ENCODE peak calls at places on chromosomes 16 and 17, in five cellular contexts. O is foreskin fibroblast, E is breast epithelium, J is left lung, L is tibial nerve. S is an unnamed sample.

GRCh38 chr16:23570992-23571632 is 13.6 kb downstream of the UBFD1 start:
- DNase-seq in O (no peak), E (no peak), J (no peak), L (no peak), S (no peak)

GRCh38 chr16:50946098-50946497 is 204.2 kb downstream of the CYLD start:
- DNase-seq in O (no peak), E (no peak), J (no peak), L (no peak), S (no peak)

GRCh38 chr17:37527249-37527851 is 37.7 kb downstream of the DUSP14 start:
- DNase-seq in O (peak), E (no peak), J (no peak), L (no peak), S (no peak)

GRCh38 chr17:18248300-18248731 is 10.2 kb downstream of the FLII start:
- DNase-seq in O (peak), E (peak), J (no peak), L (no peak), S (no peak)

GRCh38 chr17:75559958-75560533 is 27.6 kb upstream of the MYO15B start:
- DNase-seq in O (no peak), E (no peak), J (no peak), L (no peak), S (no peak)

GRCh38 chr17:75088902-75089417 is 1.2 kb downstream of the SLC16A5 start:
- DNase-seq in O (peak), E (no peak), J (peak), L (no peak), S (no peak)

GRCh38 chr17:30241051-30241450 is 5.6 kb upstream of the SLC6A4 start:
- DNase-seq in O (no peak), E (no peak), J (no peak), L (no peak), S (no peak)

GRCh38 chr16:4477966-4478365 is 1.8 kb downstream of the HMOX2 start:
- DNase-seq in O (peak), E (no peak), J (no peak), L (no peak), S (no peak)

GRCh38 chr17:1752425-1752941 is 9.4 kb upstream of the SERPINF1 start:
- DNase-seq in O (no peak), E (peak), J (peak), L (no peak), S (no peak)

GRCh38 chr17:34201225-34201624 is 53.9 kb upstream of the CCL2 start:
- DNase-seq in O (no peak), E (no peak), J (no peak), L (no peak), S (no peak)

GRCh38 chr16:54331241-54332002 is 44.8 kb upstream of the IRX3 start:
- DNase-seq in O (no peak), E (no peak), J (no peak), L (no peak), S (no peak)

GRCh38 chr17:37546242-37546641 is 56.6 kb downstream of the DUSP14 start:
- DNase-seq in O (peak), E (no peak), J (no peak), L (no peak), S (no peak)

GRCh38 chr17:59763861-59764260 is 56.4 kb downstream of the VMP1 start:
- DNase-seq in O (peak), E (no peak), J (no peak), L (no peak), S (no peak)

GRCh38 chr17:72116692-72117469 is 3.9 kb upstream of the SOX9 start:
- DNase-seq in O (peak), E (no peak), J (no peak), L (no peak), S (no peak)

GRCh38 chr17:67487506-67487905 is 110.4 kb downstream of the PITPNC1 start:
- DNase-seq in O (peak), E (no peak), J (no peak), L (no peak), S (no peak)

GRCh38 chr17:78970834-78971763 is 8.6 kb downstream of the LGALS3BP start:
- DNase-seq in O (peak), E (peak), J (peak), L (peak), S (no peak)

GRCh38 chr17:43702636-43703035 is 40.9 kb upstream of the MEOX1 start:
- DNase-seq in O (no peak), E (no peak), J (no peak), L (no peak), S (no peak)

GRCh38 chr17:30475206-30475605 is 2.0 kb upstream of the GOSR1 start:
- DNase-seq in O (no peak), E (no peak), J (no peak), L (no peak), S (no peak)

GRCh38 chr17:882827-883585 is 96.6 kb downstream of the NXN start:
- DNase-seq in O (peak), E (peak), J (no peak), L (peak), S (no peak)

GRCh38 chr17:65690626-65691310 is 129.3 kb upstream of the AXIN2 start:
- DNase-seq in O (no peak), E (no peak), J (no peak), L (no peak), S (no peak)

GRCh38 chr17:65055708-65056638 is 567 bp downstream of the GNA13 start:
- DNase-seq in O (peak), E (peak), J (peak), L (peak), S (no peak)

GRCh38 chr16:17970366-17970765 is 366.2 kb downstream of the NPIPA8 start:
- DNase-seq in O (no peak), E (no peak), J (no peak), L (no peak), S (no peak)

GRCh38 chr16:9070295-9070694 is 21.1 kb upstream of the HAPSTR1 start:
- DNase-seq in O (no peak), E (no peak), J (no peak), L (no peak), S (no peak)

GRCh38 chr17:73191443-73192218 is 1.2 kb upstream of the COG1 start:
- DNase-seq in O (peak), E (peak), J (no peak), L (peak), S (no peak)

DNA sequence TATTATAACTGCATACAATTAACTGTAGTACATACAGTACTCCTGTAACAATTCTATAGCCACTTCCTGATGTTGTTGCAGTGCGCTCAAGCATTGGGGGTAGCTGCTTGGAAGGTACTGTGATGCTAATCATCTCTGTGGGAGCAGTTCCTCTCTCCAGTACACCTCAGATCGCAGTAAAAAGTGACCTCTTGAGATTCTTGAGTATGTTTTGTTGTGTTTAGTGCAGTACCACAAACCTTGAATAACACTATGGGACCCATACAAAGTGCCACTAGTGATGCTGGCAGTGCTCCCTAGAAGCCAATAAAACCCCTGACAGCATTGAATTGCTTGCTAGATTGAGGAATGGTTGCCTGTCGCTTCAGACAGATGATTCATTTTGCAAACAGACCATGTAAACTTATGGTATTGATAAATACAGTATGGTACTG is 193.0 kb downstream of the SPECC1 start:
- DNase-seq in O (no peak), E (no peak), J (no peak), L (no peak), S (no peak)
- H3K4me3 ChIP-seq in O (no peak), E (no peak), J (no peak), L (no peak), S (no peak)

DNA sequence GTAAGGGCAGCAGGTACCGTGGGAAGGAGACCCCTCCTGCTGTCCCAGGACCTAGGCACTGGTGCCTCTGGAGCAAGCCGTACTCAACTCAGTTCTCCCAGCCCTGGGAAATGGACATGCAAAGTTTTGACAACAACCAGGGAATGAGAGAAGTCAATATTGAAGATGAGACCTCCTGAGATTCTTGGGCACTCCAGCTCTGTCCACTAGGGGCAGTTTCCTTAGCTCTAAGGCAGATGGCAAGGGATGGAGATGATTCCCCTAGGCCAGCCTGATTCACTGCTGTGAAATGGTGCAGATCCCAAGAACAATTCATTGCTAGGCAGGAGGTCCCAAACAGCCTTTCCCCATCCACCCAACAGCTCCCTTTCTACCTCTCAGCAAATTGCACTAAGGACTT is 20.6 kb upstream of the SDR42E2 start:
- DNase-seq in O (peak), E (no peak), J (no peak), L (no peak), S (no peak)
- TF ChIP-seq CTCF in O (peak), E (no peak), J (peak), L (no peak), S (peak)

GRCh38 chr17:4968916-4969550 is 1.4 kb upstream of the SPAG7 start:
- DNase-seq in O (peak), E (no peak), J (no peak), L (no peak), S (peak)

GRCh38 chr17:4970273-4970672 is 2.7 kb upstream of the SPAG7 start:
- DNase-seq in O (no peak), E (no peak), J (no peak), L (no peak), S (no peak)

GRCh38 chr17:4968166-4968915 is 724 bp upstream of the SPAG7 start:
- DNase-seq in O (no peak), E (no peak), J (no peak), L (no peak), S (no peak)

GRCh38 chr17:4967539-4968165 is at the start of gene SPAG7:
- DNase-seq in O (peak), E (peak), J (peak), L (peak), S (peak)

DNA sequence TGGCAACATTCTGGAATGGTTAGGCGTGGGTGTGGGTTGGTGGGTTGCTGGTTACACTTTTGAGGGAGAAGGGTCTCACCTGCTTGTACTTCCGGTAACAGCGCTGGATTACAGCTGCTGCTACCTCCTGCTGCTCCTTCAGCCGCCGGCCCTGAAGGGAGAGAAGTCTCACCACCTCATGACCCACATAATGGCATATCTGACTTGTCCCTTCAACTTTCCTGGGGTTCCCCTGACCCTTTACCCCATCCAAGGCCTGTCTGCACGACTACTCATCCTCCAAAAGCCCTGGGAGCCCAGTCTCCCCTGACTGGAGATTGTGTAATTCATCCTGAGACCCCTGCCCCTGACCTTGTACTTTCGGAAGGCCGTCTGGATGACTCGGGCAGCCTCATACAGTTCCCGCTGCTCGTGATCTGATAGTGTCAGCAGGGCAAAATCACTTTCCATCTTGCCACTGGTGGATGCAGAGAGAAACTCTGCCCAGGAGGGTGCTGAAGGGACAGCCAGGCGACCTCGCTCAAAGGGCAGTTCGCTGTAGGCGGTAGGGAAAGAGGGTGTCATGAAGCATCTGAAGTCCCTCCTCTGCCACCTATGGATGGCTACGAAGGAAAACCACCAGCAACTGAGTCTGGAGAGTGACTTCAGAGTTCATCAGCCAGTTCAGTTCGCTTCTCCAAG is 2.1 kb upstream of the SPAG7 start:
- DNase-seq in O (peak), E (no peak), J (no peak), L (no peak), S (no peak)
- H3K4me3 ChIP-seq in O (peak), E (no peak), J (peak), L (no peak), S (peak)

GRCh38 chr16:89869911-89870310 is 3.5 kb upstream of the TCF25 start:
- DNase-seq in O (no peak), E (no peak), J (no peak), L (no peak), S (no peak)

GRCh38 chr16:89871895-89872294 is 1.5 kb upstream of the TCF25 start:
- DNase-seq in O (no peak), E (no peak), J (no peak), L (no peak), S (no peak)

GRCh38 chr16:89870440-89870839 is 3.0 kb upstream of the TCF25 start:
- DNase-seq in O (no peak), E (no peak), J (no peak), L (no peak), S (no peak)

GRCh38 chr16:89873822-89874689 is 664 bp downstream of the TCF25 start:
- DNase-seq in O (peak), E (peak), J (peak), L (peak), S (peak)

GRCh38 chr16:89873109-89873821 is at the start of gene TCF25:
- DNase-seq in O (peak), E (peak), J (peak), L (peak), S (no peak)
- TF ChIP-seq CTCF in O (no peak), E (peak), J (no peak), L (no peak), S (no peak)

DNA sequence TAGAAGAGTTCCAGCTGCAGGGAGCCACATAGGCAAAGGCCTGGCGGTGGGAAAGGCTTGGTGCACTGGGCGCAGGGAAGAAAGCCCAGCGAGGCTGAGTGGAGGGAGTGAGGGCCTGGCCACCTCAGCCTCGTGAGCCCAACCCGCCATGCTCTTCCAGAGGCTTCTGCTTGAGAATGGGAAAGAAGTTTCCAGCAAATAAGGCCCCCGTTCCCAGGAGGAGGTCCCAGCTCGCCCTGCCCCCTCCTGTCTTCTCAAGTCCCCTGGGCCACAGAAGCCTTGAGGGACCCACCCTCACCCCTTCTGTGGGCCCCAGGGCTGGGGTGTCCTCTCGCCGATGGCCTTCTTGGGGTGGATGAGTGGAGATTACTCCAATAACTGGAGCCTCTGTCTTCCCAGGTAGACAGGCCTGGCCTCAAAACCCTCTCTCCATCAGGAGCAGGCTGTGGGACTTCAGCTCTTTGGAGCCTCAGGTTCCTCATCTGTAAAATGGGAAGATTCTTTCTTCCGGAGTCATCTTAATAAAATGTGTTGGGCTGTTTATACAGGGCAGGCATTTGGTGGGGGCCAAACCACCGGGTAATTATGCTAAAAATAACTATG is 933 bp upstream of the SNN start:
- DNase-seq in O (no peak), E (no peak), J (no peak), L (no peak), S (no peak)
- H3K4me3 ChIP-seq in O (no peak), E (no peak), J (no peak), L (peak), S (no peak)

GRCh38 chr17:45848868-45849535 is 4.3 kb downstream of the SPPL2C start:
- DNase-seq in O (no peak), E (no peak), J (no peak), L (no peak), S (no peak)

GRCh38 chr17:45846646-45847045 is 2.0 kb downstream of the SPPL2C start:
- DNase-seq in O (no peak), E (no peak), J (no peak), L (no peak), S (no peak)

GRCh38 chr17:45847101-45847500 is 2.4 kb downstream of the SPPL2C start:
- DNase-seq in O (no peak), E (no peak), J (no peak), L (no peak), S (no peak)

GRCh38 chr17:45848405-45848804 is 3.7 kb downstream of the SPPL2C start:
- DNase-seq in O (no peak), E (no peak), J (no peak), L (no peak), S (no peak)

DNA sequence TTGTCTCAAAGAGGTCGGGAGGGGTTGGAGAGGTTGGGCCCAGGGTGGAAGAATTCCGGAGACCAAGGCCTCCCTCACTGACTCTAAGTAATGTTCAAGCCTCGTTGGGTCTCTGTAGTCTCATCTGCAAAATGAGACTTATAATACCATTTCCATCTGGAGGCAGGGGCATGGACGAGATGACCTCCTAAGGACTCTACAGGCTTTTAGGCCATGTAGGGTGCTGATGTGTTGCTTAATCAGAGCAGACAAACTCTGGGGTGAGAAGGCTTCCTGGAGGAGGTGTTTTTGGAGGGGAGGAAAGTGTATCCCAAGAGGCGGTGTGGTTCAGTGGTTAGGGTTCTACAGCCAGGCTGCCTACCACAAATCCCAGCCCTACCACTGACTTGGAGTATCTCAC is 3.1 kb downstream of the SPPL2C start:
- DNase-seq in O (no peak), E (no peak), J (no peak), L (no peak), S (no peak)
- TF ChIP-seq CTCF in O (no peak), E (no peak), J (no peak), L (no peak), S (no peak)

DNA sequence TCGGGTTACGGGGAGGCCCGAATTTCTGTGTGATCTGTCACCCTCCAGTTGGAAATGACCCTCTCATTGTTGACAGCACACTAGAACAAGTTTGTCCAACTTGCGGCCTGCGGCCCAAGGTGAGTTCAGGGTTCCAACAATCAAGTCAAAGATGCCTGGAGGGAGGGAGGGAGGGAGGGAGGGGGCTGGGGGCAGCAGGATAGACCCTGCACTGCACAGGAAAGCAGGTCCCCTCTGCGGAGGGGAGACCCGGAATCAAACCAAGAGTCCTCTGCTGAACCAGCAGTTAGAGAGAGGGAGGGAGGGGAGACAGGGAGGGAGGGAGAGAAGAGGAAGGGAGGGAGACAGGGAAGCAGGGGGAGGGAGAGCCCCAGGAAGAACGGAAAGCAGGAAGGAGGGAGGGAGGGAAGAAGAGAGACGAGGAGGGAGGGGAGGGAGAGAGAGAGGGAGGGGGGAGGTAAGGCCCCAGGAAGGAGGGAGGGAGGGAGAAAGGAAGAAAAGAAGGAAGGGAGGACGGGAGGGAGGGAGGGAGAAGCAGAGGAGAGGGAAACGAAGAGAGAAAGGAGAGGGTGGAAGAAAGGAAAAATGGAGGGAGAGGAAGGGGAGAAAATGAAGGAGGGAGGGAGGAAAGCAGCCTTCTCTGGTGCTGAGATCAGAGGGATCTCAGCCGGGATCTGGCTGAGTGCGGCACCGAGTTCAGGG is 96.7 kb upstream of the CDH5 start:
- DNase-seq in O (no peak), E (peak), J (no peak), L (no peak), S (no peak)
- H3K4me3 ChIP-seq in O (peak), E (peak), J (peak), L (no peak), S (peak)

GRCh38 chr17:77242118-77242800 is 101.5 kb downstream of the SEC14L1 start:
- DNase-seq in O (no peak), E (no peak), J (no peak), L (no peak), S (no peak)
- TF ChIP-seq CTCF in O (no peak), E (no peak), J (no peak), L (no peak), S (no peak)

DNA sequence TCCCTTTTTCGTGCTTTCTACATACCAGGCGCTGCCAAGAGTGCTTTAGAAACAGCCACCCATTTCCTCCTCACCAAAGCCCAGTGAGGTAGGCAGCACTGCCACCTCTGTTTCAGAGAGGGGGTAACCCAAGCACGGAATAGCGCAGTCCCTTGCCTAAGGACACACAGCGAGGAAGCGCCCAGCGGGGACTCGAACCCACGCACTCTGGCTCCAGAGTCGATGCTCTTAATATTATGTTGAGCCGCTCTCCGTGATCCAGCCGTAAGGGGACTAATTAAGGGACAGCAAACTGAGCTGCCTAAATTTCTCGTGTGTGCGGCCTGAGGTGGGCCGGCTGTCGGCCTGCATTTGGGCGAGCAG is 490 bp downstream of the CES1 start:
- DNase-seq in O (no peak), E (no peak), J (no peak), L (no peak), S (no peak)
- H3K4me3 ChIP-seq in O (no peak), E (no peak), J (peak), L (peak), S (no peak)